ENCODE peak calls at places on chromosome 12, in five cellular contexts. T is prostate gland, P is sigmoid colon, M is dorsolateral prefrontal cortex, J is lower leg skin. I is an unnamed sample.

GRCh38 chr12:12872934-12873275 is 18.5 kb upstream of the GPRC5A start:
- DNase-seq in T (no peak), P (no peak), M (no peak), J (no peak), I (no peak)

GRCh38 chr12:57902371-57903042 is 38.9 kb upstream of the ATP23 start:
- DNase-seq in T (no peak), P (no peak), M (no peak), J (no peak), I (no peak)

GRCh38 chr12:65663648-65664047 is 160.6 kb upstream of the HMGA2 start:
- DNase-seq in T (no peak), P (no peak), M (no peak), J (no peak), I (no peak)

GRCh38 chr12:1457901-1458300 is 136.5 kb downstream of the FBXL14 start:
- DNase-seq in T (no peak), P (no peak), M (no peak), J (no peak), I (no peak)

GRCh38 chr12:113104953-113105510 is 30.5 kb downstream of the RASAL1 start:
- DNase-seq in T (no peak), P (no peak), M (no peak), J (no peak), I (no peak)

GRCh38 chr12:49885118-49885517 is 18.6 kb downstream of the FAIM2 start:
- DNase-seq in T (no peak), P (peak; percentile 46), M (no peak), J (no peak), I (no peak)

GRCh38 chr12:52178984-52179383 is 12.8 kb downstream of the KRT80 start:
- DNase-seq in T (no peak), P (no peak), M (no peak), J (no peak), I (no peak)

GRCh38 chr12:54017845-54018607 is 9.2 kb downstream of the HOXC8 start:
- DNase-seq in T (no peak), P (no peak), M (peak; percentile 35), J (peak; percentile 90), I (no peak)

GRCh38 chr12:22018860-22019259 is 27.2 kb upstream of the CMAS start:
- DNase-seq in T (no peak), P (no peak), M (no peak), J (no peak), I (no peak)

DNA sequence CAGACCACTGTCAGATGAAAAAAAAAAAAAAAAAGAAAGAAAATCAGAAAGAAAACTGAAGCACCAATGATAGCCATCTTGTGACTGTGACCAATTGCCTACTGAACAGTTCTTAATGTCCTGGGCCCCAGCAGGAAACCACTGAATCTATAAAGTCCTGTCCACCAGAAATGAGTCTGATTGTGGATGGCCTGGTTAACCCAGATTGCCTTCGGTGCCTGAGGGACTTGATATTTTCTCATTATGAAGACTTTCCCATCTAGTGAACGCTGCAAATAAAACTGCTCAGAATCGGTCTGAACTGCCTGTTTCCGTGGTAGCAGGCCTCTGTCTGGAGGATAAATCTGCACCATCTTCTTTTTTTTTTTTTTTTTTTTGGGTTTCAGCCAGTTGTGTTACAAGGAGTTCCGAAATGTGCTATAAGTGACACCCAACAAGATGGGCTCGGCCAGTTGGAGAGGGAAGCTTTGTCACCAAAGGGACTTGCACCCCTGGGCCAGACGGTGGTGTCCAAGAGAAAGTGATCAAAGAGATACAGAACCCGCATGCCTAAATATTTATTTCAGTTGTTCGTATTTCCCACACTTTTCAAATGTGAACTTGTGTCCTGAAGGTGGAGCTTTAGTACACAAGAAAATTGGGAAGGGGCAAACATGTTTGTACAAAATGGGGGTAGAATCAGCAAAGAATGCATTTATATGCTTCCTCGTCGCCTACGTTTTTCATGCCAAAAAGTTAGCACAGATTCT is 3.0 kb upstream of the PLXNC1 start:
- DNase-seq in T (no peak), P (no peak), M (peak; percentile 44), J (no peak), I (no peak)
- TF ChIP-seq CTCF in T (no peak), P (no peak), M (peak; percentile 61), J (no peak), I (peak; percentile 33)

GRCh38 chr12:130263025-130263424 is 74.7 kb upstream of the PIWIL1 start:
- DNase-seq in T (no peak), P (no peak), M (no peak), J (no peak), I (no peak)

GRCh38 chr12:130263996-130264395 is 73.7 kb upstream of the PIWIL1 start:
- DNase-seq in T (no peak), P (no peak), M (no peak), J (no peak), I (no peak)

DNA sequence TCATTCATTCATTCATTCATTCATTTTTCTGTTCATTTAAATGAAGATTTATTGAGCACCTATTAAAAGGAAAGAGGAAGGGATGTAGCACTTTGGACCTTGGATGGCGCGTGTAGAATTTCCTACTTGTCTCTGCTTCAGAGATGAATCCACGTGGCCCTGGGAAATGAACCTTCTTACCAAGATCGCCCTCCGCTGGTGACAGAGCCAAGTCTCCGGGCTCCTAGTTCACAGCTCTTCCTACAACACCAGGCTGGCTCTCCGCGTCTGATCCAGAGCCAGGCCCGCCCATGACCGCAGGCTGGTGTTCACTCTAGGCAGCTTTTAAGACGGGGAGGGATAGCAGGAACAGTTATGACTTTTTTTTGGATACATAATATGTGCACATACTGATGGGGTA is 70.9 kb upstream of the PIWIL1 start:
- DNase-seq in T (peak; percentile 22), P (no peak), M (no peak), J (peak; percentile 34), I (no peak)
- TF ChIP-seq CTCF in T (no peak), P (no peak), M (no peak), J (no peak), I (no peak)

GRCh38 chr12:67786086-67786485 is 137.5 kb downstream of the DYRK2 start:
- DNase-seq in T (no peak), P (no peak), M (no peak), J (no peak), I (no peak)

GRCh38 chr12:67789266-67789665 is 140.7 kb downstream of the DYRK2 start:
- DNase-seq in T (no peak), P (no peak), M (no peak), J (no peak), I (no peak)

GRCh38 chr12:67784831-67785230 is 136.3 kb downstream of the DYRK2 start:
- DNase-seq in T (no peak), P (no peak), M (no peak), J (no peak), I (no peak)

GRCh38 chr12:67790660-67791059 is 142.1 kb downstream of the DYRK2 start:
- DNase-seq in T (no peak), P (no peak), M (no peak), J (no peak), I (no peak)

DNA sequence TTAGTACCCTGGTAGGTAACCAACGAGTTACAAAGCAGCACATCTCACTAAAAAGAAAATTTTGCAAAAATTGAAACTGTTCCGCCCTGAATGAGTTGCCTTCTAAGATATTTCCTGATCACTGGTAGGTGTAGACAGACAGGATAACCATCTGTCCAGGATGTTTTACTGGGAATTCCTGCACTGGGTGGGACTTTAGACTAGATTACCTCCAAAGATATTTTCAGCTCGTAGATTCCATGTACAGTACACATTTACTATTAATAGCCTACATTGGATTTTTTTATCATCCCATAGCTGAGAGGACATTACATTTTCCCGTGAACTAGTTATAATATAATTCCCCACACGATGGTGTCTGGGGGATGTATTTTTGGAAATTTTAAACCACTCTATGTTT is 139.6 kb downstream of the DYRK2 start:
- DNase-seq in T (no peak), P (no peak), M (no peak), J (no peak), I (no peak)
- TF ChIP-seq CTCF in T (no peak), P (no peak), M (no peak), J (no peak), I (no peak)

DNA sequence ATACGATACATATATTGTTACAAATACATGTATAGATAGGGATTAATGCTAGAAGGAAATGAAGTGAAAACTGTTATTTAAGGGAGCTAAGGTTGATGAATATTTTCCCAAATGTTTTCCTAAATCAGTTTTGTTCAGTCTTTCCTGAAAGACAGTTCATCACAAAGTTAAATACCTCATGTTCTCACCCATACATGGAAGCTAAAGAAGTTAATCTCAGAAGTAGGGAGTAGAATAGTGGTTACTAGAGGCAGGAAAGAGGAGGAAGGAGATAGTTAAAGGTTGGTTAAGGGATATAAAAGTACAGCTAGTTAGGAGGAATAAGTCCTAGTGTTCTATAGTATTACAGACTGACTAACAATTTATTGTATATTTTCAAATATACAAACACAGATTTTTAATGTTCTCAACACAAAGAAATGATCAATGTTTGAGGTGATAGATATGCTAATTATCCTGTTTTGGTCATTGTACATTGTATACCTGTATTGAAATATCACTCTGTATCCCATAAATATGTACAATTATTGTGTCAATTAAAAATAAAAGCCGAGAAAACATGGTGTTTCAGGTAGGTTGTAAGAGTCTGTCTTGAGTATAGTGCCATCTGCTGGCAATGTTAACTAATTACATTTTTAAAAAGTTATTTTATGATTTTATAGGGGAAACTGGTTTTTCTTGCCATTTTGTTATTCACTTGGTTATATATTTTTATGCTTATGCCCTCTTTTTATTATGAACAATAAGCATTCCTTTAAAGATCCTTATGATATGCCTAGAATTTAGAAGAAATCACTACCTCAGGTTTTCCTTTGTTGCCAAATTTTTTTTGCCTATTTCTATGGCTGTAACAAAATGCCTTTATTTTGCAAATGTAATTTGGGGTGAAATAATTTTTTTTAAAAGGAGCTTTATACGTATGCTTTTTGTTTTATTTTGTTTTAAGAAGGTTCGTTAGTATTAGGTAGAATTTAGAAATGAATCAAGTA is 26.9 kb downstream of the ZDHHC17 start:
- DNase-seq in T (no peak), P (no peak), M (no peak), J (no peak), I (no peak)
- TF ChIP-seq CTCF in T (peak; percentile 39), P (peak; percentile 47), M (peak; percentile 80), J (no peak), I (peak; percentile 68)

DNA sequence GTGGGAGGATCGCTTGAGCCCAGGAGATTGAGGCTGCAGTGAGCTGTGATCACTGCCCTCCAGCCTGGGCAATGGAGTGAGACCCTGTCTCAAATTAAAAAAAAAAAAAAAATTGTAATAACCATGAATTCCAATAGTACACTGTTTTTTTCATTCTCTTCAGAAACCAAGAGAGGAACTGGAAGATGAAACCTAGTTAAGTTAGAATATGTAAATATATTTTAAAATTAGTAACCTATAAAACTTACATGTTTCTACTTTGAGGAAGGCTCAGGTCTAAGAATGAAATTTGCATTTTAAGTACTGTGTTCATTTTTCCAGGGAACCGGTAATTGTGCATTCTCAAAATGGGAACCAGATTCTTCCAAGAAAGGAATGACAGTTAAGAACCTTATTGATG is 18.8 kb downstream of the KNTC1 start:
- DNase-seq in T (no peak), P (no peak), M (no peak), J (no peak), I (no peak)
- TF ChIP-seq CTCF in T (no peak), P (no peak), M (no peak), J (no peak), I (no peak)